ENCODE peak calls at places on chromosomes 5 and 9, in five cellular contexts. B, P, X, O and F are unnamed samples.

GRCh38 chr5:79577693-79578092 is 34.5 kb upstream of the TENT2 start:
- DNase-seq in P (no peak), X (no peak), O (no peak), B (no peak), F (no peak)

GRCh38 chr5:141910271-141910673 is 13.4 kb upstream of the DELE1 start:
- DNase-seq in B (no peak), O (no peak), X (no peak), P (no peak), F (no peak)

GRCh38 chr5:6766558-6767191 is 53.4 kb downstream of the TENT4A start:
- DNase-seq in X (no peak), O (peak), P (peak), B (peak), F (peak)

GRCh38 chr9:32968101-32969011 is 33.1 kb downstream of the APTX start:
- DNase-seq in B (no peak), P (no peak), X (peak), O (peak), F (peak)

GRCh38 chr5:143342607-143343006 is 60.9 kb downstream of the NR3C1 start:
- DNase-seq in B (no peak), P (no peak), O (no peak), X (no peak), F (no peak)

GRCh38 chr5:140946578-140946977 is 19.7 kb upstream of the PCDHAC2 start:
- DNase-seq in X (no peak), P (no peak), O (no peak), B (no peak), F (no peak)

GRCh38 chr9:104993291-104993963 is 65.5 kb upstream of the ABCA1 start:
- DNase-seq in P (peak), B (peak), X (peak), O (no peak), F (no peak)

GRCh38 chr5:109080896-109081295 is 328.9 kb downstream of the PJA2 start:
- DNase-seq in X (no peak), O (no peak), B (no peak), P (no peak), F (no peak)

GRCh38 chr5:61991861-61992260 is 314.1 kb upstream of the KIF2A start:
- DNase-seq in B (no peak), P (no peak), X (no peak), O (no peak), F (no peak)

GRCh38 chr5:104778-105296 is 12.9 kb downstream of the PLEKHG4B start:
- DNase-seq in O (no peak), X (no peak), B (no peak), P (no peak), F (no peak)

GRCh38 chr9:100499460-100499859 is 26.5 kb downstream of the TMEFF1 start:
- DNase-seq in O (no peak), X (no peak), B (no peak), P (no peak), F (no peak)

GRCh38 chr5:176817369-176817841 is 7.0 kb downstream of the UNC5A start:
- DNase-seq in P (peak), O (no peak), X (peak), B (no peak), F (no peak)

GRCh38 chr9:118023649-118024048 is 319.4 kb downstream of the TLR4 start:
- DNase-seq in P (no peak), X (no peak), O (no peak), B (no peak), F (no peak)

GRCh38 chr5:150562832-150563231 is 54.9 kb downstream of the NDST1 start:
- DNase-seq in O (no peak), B (no peak), X (no peak), P (no peak), F (no peak)

GRCh38 chr9:81719972-81720371 is 30.6 kb upstream of the TLE1 start:
- DNase-seq in B (no peak), X (no peak), O (no peak), P (no peak), F (no peak)

GRCh38 chr5:59525957-59526356 is 367.6 kb downstream of the PDE4D start:
- DNase-seq in P (no peak), X (no peak), O (no peak), B (no peak), F (no peak)

GRCh38 chr9:124497441-124497840 is 9.8 kb downstream of the NR5A1 start:
- DNase-seq in P (peak), O (no peak), X (no peak), B (peak), F (no peak)

GRCh38 chr9:27847380-27847779 is 274.1 kb upstream of the C9orf72 start:
- DNase-seq in X (no peak), B (no peak), O (no peak), P (no peak), F (no peak)

GRCh38 chr9:4541281-4541680 is 51.0 kb downstream of the SLC1A1 start:
- DNase-seq in O (no peak), B (no peak), P (no peak), X (no peak), F (no peak)

GRCh38 chr9:76943071-76943470 is 37.2 kb upstream of the PRUNE2 start:
- DNase-seq in O (no peak), X (no peak), B (no peak), P (no peak), F (no peak)

GRCh38 chr5:124881333-124881732 is 134.9 kb upstream of the ZNF608 start:
- DNase-seq in B (no peak), X (no peak), P (no peak), O (no peak), F (no peak)

GRCh38 chr5:129460121-129460950 is at the start of gene ADAMTS19:
- DNase-seq in O (no peak), P (peak), X (peak), B (peak), F (no peak)

GRCh38 chr5:84478603-84479002 is 93.9 kb upstream of the EDIL3 start:
- DNase-seq in B (no peak), P (no peak), O (no peak), X (no peak), F (no peak)

GRCh38 chr5:102666164-102666951 is 88.7 kb upstream of the PAM start:
- DNase-seq in B (no peak), X (no peak), O (no peak), P (no peak), F (no peak)

GRCh38 chr9:134636142-134636507 is 5.5 kb upstream of the COL5A1 start:
- DNase-seq in P (peak), O (no peak), X (no peak), B (no peak), F (no peak)

GRCh38 chr9:134638503-134639090 is 3.0 kb upstream of the COL5A1 start:
- DNase-seq in B (no peak), X (no peak), P (peak), O (no peak), F (no peak)

GRCh38 chr9:134637696-134638502 is 3.7 kb upstream of the COL5A1 start:
- DNase-seq in P (peak), X (no peak), B (peak), O (no peak), F (no peak)

GRCh38 chr9:134635431-134636141 is 6.0 kb upstream of the COL5A1 start:
- DNase-seq in P (peak), B (no peak), O (no peak), X (peak), F (no peak)

GRCh38 chr9:134637241-134637640 is 4.4 kb upstream of the COL5A1 start:
- DNase-seq in O (no peak), X (peak), B (peak), P (peak), F (no peak)
- TF ChIP-seq CTCF in O (no peak), X (no peak), B (no peak), P (no peak), F (no peak)

DNA sequence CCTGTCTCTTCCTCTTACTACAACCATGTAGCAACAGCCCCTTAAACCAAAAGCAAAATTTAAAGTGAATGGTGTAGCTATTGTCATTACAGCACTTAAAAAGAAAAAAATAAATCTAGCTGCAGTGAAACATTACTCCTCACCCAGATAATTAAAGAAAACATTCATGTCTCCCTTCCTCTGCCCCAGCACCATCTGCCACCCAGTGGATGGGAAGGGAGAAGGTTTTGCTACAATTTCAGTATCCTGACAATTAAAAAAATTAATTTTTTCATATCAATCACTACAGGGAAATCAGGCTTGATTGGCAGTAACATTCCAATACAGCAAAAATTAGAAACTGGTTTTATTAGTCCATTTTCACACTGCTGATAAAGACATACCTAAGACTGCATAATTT is 147.4 kb upstream of the PUM3 start:
- DNase-seq in P (no peak), B (no peak), O (no peak), X (no peak), F (no peak)
- TF ChIP-seq CTCF in P (no peak), B (no peak), O (no peak), X (no peak), F (no peak)

GRCh38 chr5:40846371-40846770 is 5.2 kb downstream of the CARD6 start:
- DNase-seq in O (no peak), X (no peak), P (no peak), B (no peak), F (no peak)
- TF ChIP-seq CTCF in O (no peak), X (no peak), P (no peak), B (no peak), F (no peak)

DNA sequence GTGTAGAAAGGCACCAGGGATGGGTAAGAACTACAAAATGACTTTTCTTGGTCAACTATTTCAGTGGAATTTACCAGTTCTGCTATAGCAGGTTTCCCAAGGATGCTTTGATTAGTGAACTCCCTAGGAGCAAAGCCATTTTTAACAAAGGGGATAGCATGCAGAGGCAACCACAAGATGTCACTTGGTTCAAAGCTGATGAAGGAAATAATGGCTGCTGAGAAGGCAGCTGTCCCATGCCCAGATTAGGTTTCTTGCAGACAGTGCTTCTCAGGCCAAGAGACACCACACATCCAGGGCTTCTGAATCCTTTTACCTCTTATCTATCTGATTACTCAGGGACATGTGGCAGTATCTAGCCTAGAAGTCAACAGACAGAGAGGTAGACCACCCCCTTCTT is 192.6 kb downstream of the DOCK8 start:
- DNase-seq in O (no peak), P (no peak), X (no peak), B (no peak), F (no peak)
- TF ChIP-seq CTCF in O (no peak), P (no peak), X (no peak), B (peak), F (no peak)